ENCODE peak calls at places on chromosomes 6 and 20, in six cellular contexts. Q, D, W, N, L and C are unnamed samples.

GRCh38 chr20:54099894-54100293 is 29.5 kb upstream of the BCAS1 start:
- DNase-seq in Q (no peak), D (no peak), W (no peak), N (no peak), L (no peak), C (no peak)

GRCh38 chr20:38201356-38201755 is 36.3 kb upstream of the TGM2 start:
- DNase-seq in Q (no peak), D (no peak), W (no peak), N (peak), L (peak), C (no peak)

GRCh38 chr6:108368431-108369030 is 73.7 kb downstream of the AFG1L start:
- DNase-seq in Q (no peak), D (no peak), W (no peak), N (no peak), L (no peak), C (no peak)

GRCh38 chr6:17866876-17867444 is 120.5 kb downstream of the KIF13A start:
- DNase-seq in Q (no peak), D (no peak), W (no peak), N (no peak), L (no peak), C (no peak)

GRCh38 chr6:128641701-128642100 is 121.3 kb upstream of the PTPRK start:
- DNase-seq in Q (no peak), D (no peak), W (no peak), N (no peak), L (no peak), C (no peak)

GRCh38 chr20:41317536-41318270 is at the start of gene ZHX3:
- DNase-seq in Q (peak), D (peak), W (peak), N (peak), L (peak), C (peak)

GRCh38 chr20:45905505-45906079 is 6.4 kb downstream of the PLTP start:
- DNase-seq in Q (no peak), D (no peak), W (no peak), N (peak), L (peak), C (peak)

GRCh38 chr6:44056392-44057237 is 70.6 kb downstream of the MRPL14 start:
- DNase-seq in Q (no peak), D (peak), W (no peak), N (no peak), L (no peak), C (no peak)